ENCODE peak calls at places on chromosome 9, in seven cellular contexts. A, R, N, X, T, J and P are unnamed samples.

GRCh38 chr9:33813712-33814641 is 3.0 kb upstream of the UBE2R2 start:
- DNase-seq in N (peak), J (peak), X (no peak), A (peak), R (peak), T (peak), P (no peak)

GRCh38 chr9:91340395-91340794 is 21.3 kb downstream of the AUH start:
- DNase-seq in A (no peak), T (no peak), J (no peak), N (no peak), R (no peak), X (no peak), P (no peak)

GRCh38 chr9:2622361-2623045 is 916 bp downstream of the VLDLR start:
- DNase-seq in R (no peak), A (no peak), T (peak), J (no peak), N (peak), X (no peak), P (peak)

GRCh38 chr9:32350682-32351081 is 33.8 kb upstream of the ACO1 start:
- DNase-seq in R (no peak), X (no peak), N (peak), T (peak), J (no peak), A (peak), P (no peak)

GRCh38 chr9:137757613-137758029 is 120.0 kb upstream of the CACNA1B start:
- DNase-seq in X (no peak), N (no peak), R (peak), A (peak), T (peak), J (no peak), P (no peak)

GRCh38 chr9:83537331-83538171 is 650 bp downstream of the FRMD3 start:
- DNase-seq in A (no peak), J (no peak), R (peak), N (no peak), T (no peak), X (no peak), P (peak)

GRCh38 chr9:104025109-104025508 is 69.0 kb upstream of the SMC2 start:
- DNase-seq in A (no peak), T (no peak), J (no peak), N (no peak), R (no peak), X (no peak), P (no peak)

GRCh38 chr9:69014013-69014412 is at the start of gene PRKACG:
- DNase-seq in J (no peak), A (no peak), R (no peak), N (no peak), X (no peak), T (no peak), P (no peak)

GRCh38 chr9:131621551-131622321 is 76.4 kb downstream of the PRRT1B start:
- DNase-seq in J (no peak), N (no peak), R (no peak), T (no peak), A (no peak), X (peak), P (no peak)

GRCh38 chr9:99044827-99045226 is 60.1 kb upstream of the TGFBR1 start:
- DNase-seq in R (no peak), A (peak), N (no peak), X (no peak), T (no peak), J (no peak), P (no peak)

GRCh38 chr9:110571801-110572490 is 7.6 kb downstream of the SVEP1 start:
- DNase-seq in J (no peak), T (no peak), N (no peak), A (no peak), R (peak), X (no peak), P (no peak)

GRCh38 chr9:95007470-95007869 is 281.0 kb downstream of the AOPEP start:
- DNase-seq in R (no peak), X (no peak), N (no peak), T (no peak), J (no peak), A (no peak), P (no peak)

GRCh38 chr9:108162664-108163063 is 673.1 kb upstream of the KLF4 start:
- DNase-seq in T (no peak), A (no peak), J (no peak), N (no peak), R (peak), X (no peak), P (no peak)

GRCh38 chr9:131347376-131348020 is 46.4 kb upstream of the PRRC2B start:
- DNase-seq in X (no peak), A (no peak), R (no peak), N (no peak), T (no peak), J (no peak), P (no peak)

GRCh38 chr9:37104183-37104889 is 16.0 kb upstream of the ZCCHC7 start:
- DNase-seq in X (no peak), A (peak), J (no peak), R (peak), N (no peak), T (no peak), P (no peak)

GRCh38 chr9:132037470-132037869 is 42.2 kb downstream of the MED27 start:
- DNase-seq in T (no peak), X (no peak), J (no peak), N (peak), A (no peak), R (no peak), P (no peak)

GRCh38 chr9:133584559-133585476 is 24.4 kb downstream of the FAM163B start:
- DNase-seq in N (peak), R (no peak), J (no peak), X (peak), T (no peak), A (no peak), P (no peak)

GRCh38 chr9:33858346-33858869 is 41.4 kb downstream of the UBE2R2 start:
- DNase-seq in T (no peak), X (no peak), R (peak), N (no peak), J (no peak), A (no peak), P (no peak)

GRCh38 chr9:89422151-89422918 is 75.6 kb downstream of the SEMA4D start:
- DNase-seq in T (peak), N (no peak), X (no peak), A (peak), R (peak), J (no peak), P (no peak)

GRCh38 chr9:127934986-127935385 is 2.7 kb downstream of the DPM2 start:
- DNase-seq in R (no peak), N (no peak), J (no peak), A (no peak), X (no peak), T (no peak), P (no peak)

GRCh38 chr9:97985058-97985861 is 2.1 kb downstream of the ANP32B start:
- DNase-seq in T (peak), N (peak), A (no peak), X (no peak), R (peak), J (peak), P (peak)

GRCh38 chr9:80504525-80505235 is 932.9 kb downstream of the TLE4 start:
- DNase-seq in X (no peak), J (no peak), N (no peak), R (peak), T (no peak), A (no peak), P (no peak)